ENCODE peak calls at places on chromosomes 13 and 19, in seven cellular contexts. Z is neural progenitor cell, D is uterus, R is sigmoid colon, C is HAP-1, V is iPS DF 6.9, K is left lung. X is an unnamed sample. For H3K27me3, the result is how much of the 10 kb centered on the place peaks cover.

GRCh38 chr19:56973713-56974553 is 133.4 kb upstream of the PEG3 start:
- DNase-seq in K (no peak), R (no peak), V (no peak), Z (no peak), D (no peak), C (no peak), X (peak)

GRCh38 chr13:109431217-109431616 is 355.2 kb downstream of the IRS2 start:
- DNase-seq in Z (no peak), V (no peak), C (no peak), K (no peak), R (no peak), D (no peak), X (no peak)

GRCh38 chr19:12974301-12975220 is 5.2 kb downstream of the DAND5 start:
- DNase-seq in Z (no peak), D (no peak), K (no peak), R (no peak), C (no peak), V (no peak), X (no peak)

GRCh38 chr13:105679832-105680231 is 855.6 kb downstream of the EFNB2 start:
- DNase-seq in Z (no peak), D (no peak), K (no peak), R (no peak), V (no peak), C (no peak), X (no peak)

GRCh38 chr13:60220072-60220471 is 56.3 kb upstream of the DIAPH3 start:
- DNase-seq in D (no peak), K (no peak), C (no peak), V (no peak), R (no peak), Z (no peak), X (no peak)

GRCh38 chr19:34274827-34275625 is 20.7 kb downstream of the GARRE1 start:
- DNase-seq in D (no peak), C (no peak), K (no peak), V (no peak), R (no peak), Z (no peak), X (no peak)

GRCh38 chr19:38388310-38389100 is at the start of gene SPRED3:
- DNase-seq in Z (peak), K (no peak), C (peak), V (no peak), R (no peak), D (peak), X (peak)

GRCh38 chr19:6238643-6239281 is 41.0 kb downstream of the MLLT1 start:
- DNase-seq in K (no peak), R (no peak), Z (no peak), V (no peak), D (peak), C (no peak), X (no peak)

GRCh38 chr19:31223805-31224534 is 125.3 kb downstream of the TSHZ3 start:
- DNase-seq in Z (no peak), V (no peak), C (no peak), K (no peak), R (no peak), D (no peak), X (no peak)

GRCh38 chr13:49219647-49220034 is 497 bp upstream of the MLNR start:
- DNase-seq in K (no peak), D (no peak), R (no peak), V (no peak), C (no peak), Z (no peak), X (no peak)

GRCh38 chr13:49371943-49372636 is 71.8 kb downstream of the CAB39L start:
- DNase-seq in D (no peak), Z (no peak), R (no peak), C (no peak), K (no peak), V (no peak), X (peak)

GRCh38 chr19:2607712-2608601 is 94.5 kb downstream of the GNG7 start:
- DNase-seq in D (no peak), C (no peak), Z (no peak), K (no peak), V (no peak), R (peak), X (no peak)

GRCh38 chr13:39144941-39145533 is 106.8 kb downstream of the NHLRC3 start:
- DNase-seq in C (peak), V (peak), Z (peak), K (no peak), R (peak), D (peak), X (peak)

GRCh38 chr13:91722267-91722884 is 324.0 kb downstream of the GPC5 start:
- DNase-seq in D (no peak), R (no peak), V (no peak), K (no peak), C (peak), Z (peak), X (peak)

GRCh38 chr19:3863648-3864047 is 5.2 kb downstream of the ZFR2 start:
- DNase-seq in K (no peak), R (no peak), V (no peak), C (no peak), Z (no peak), D (no peak), X (no peak)

GRCh38 chr19:3873151-3873550 is 4.3 kb upstream of the ZFR2 start:
- DNase-seq in D (no peak), C (no peak), V (no peak), Z (no peak), K (no peak), R (no peak), X (no peak)

GRCh38 chr19:3866798-3867638 is 1.8 kb downstream of the ZFR2 start:
- DNase-seq in D (no peak), V (no peak), Z (no peak), R (no peak), K (no peak), C (no peak), X (no peak)

GRCh38 chr19:3868770-3869456 is at the start of gene ZFR2:
- DNase-seq in D (no peak), Z (peak), C (peak), K (no peak), R (no peak), V (no peak), X (peak)

DNA sequence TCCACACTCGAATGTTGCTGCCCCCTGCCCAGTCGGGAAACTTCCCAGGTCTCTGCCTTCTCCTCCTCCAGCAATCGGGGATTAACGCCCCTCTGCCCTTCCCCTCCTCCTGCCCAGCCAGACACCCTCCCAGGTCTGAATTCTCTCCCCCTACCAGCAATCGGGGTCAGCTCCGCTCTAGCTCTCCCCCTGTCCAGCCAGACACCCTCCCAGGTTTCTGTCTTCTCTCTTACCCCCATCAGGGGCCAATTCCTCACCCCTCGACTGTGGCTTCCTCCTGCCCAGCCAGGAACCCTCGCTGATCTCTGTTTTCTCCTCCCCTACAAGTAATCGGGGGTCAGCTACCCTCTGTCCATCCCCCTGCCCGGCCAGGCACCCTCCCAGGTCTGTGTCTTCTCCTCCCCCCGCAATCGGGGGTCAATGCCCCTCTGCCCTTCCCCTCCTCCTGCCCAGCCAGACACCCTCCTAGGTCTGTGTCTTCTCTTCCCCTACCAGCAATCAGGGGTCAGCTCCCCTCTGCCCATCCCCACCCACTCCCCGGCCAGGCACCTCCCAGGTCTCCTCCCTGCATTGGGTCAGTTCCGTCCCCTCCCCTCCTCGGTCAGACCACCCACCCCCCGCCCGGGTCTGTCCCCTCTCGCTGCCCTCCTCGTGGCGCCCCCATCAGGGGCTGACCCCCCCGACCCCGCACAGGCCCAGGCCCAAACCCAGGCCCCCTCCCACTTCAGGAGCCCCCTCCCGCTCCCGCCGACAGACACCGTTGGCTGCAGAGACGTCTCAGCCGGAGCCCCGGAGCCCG is 668 bp downstream of the ZFR2 start:
- DNase-seq in K (no peak), Z (peak), V (no peak), C (no peak), D (no peak), R (no peak), X (no peak)
- H3K27me3 ChIP-seq in K (half or more), Z (under half), V (under half), C (under half), D (under half), R (half or more), X (under half)

GRCh38 chr19:39686739-39687138 is 17.5 kb upstream of the LGALS14 start:
- DNase-seq in V (no peak), R (no peak), K (no peak), C (no peak), D (no peak), Z (no peak), X (no peak)
- H3K27me3 ChIP-seq in V (under half), R (under half), K (under half), C (under half), D (under half), Z (under half), X (under half)

GRCh38 chr13:99894835-99895427 is 76.6 kb downstream of the ZIC5 start:
- DNase-seq in D (no peak), Z (peak), V (no peak), C (no peak), K (no peak), R (no peak), X (no peak)

GRCh38 chr13:99896712-99897440 is 74.7 kb downstream of the ZIC5 start:
- DNase-seq in D (no peak), Z (no peak), K (no peak), V (no peak), R (no peak), C (no peak), X (no peak)

GRCh38 chr13:99895999-99896695 is 75.4 kb downstream of the ZIC5 start:
- DNase-seq in V (no peak), C (no peak), R (no peak), K (no peak), D (no peak), Z (peak), X (no peak)

GRCh38 chr13:99894105-99894504 is 77.5 kb downstream of the ZIC5 start:
- DNase-seq in Z (no peak), C (no peak), D (no peak), K (no peak), R (no peak), V (no peak), X (no peak)

GRCh38 chr13:99895428-99895998 is 76.1 kb downstream of the ZIC5 start:
- DNase-seq in V (no peak), Z (peak), D (no peak), C (no peak), K (no peak), R (no peak), X (no peak)
- H3K27me3 ChIP-seq in V (under half), Z (under half), D (under half), C (under half), K (half or more), R (half or more), X (under half)

GRCh38 chr19:50558449-50558848 is 9.8 kb downstream of the LRRC4B start:
- DNase-seq in K (no peak), V (no peak), C (no peak), R (no peak), D (no peak), Z (no peak), X (no peak)
- H3K27me3 ChIP-seq in K (half or more), V (under half), C (under half), R (half or more), D (under half), Z (half or more), X (under half)

DNA sequence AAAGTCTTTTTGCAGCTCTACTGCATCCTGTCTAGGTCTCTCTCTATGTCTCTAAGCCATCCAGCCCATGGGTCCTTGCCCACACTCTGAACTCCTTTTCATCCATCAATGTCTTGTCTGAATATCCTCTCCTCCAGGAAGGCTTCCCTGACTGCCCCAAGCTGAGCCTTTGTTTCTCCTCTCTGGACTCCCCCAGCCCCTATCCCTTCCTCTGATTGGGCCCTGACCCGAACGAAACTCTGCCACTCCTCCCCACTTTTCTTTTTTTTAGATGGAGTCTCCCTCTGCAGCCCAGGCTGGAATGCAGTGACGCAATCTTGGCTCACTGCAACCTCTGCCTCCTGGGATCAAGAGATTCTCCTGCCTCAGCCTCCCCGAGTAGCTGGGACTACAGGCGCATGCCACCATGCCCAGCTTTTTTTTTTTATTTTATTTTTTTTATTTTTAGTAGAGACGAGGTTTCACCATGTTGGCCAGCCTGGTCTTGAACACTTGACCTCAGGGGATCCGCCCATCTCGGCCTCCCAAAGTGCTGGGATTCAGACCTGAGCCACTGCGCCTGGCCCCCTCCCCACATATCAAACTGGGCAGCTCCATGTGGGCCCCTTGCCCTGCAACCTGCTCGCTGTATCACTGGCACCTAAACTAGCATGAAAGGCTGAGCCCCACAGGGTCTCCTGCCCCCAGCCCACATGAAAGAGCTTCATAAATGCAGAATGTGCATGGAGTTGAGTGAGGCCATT is 870 bp upstream of the UNC13A start:
- DNase-seq in R (no peak), Z (no peak), C (no peak), K (no peak), D (no peak), V (no peak), X (no peak)
- H3K27me3 ChIP-seq in R (half or more), Z (under half), C (under half), K (half or more), D (under half), V (under half), X (under half)

DNA sequence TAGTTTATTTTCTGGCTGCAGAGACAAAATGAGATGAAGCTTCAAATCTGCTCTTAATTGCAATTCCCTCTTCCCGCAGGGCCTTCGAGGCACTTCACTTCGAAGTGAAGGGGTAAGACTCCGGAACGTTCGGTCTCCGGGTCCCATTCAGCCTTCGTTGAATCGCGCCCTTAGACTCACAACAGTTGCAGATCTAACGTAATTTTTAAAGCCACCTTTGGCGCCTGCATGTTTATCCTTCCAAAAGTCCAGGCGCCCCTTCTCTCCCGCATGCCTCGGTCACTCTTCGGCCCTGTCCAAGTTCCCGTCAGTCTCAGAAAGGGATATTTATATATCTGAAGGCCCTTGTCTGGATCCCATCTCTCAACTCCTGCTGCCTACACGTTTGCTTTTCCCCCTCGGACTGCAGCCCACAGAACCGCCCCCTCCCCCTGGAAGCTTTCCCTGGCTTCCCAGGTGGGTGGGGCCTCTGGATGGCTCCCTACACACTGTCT is 912 bp upstream of the KCTD12 start:
- DNase-seq in V (no peak), Z (peak), K (no peak), D (peak), R (no peak), C (no peak), X (no peak)
- H3K27me3 ChIP-seq in V (under half), Z (half or more), K (under half), D (under half), R (under half), C (under half), X (under half)

GRCh38 chr19:15937771-15938170 is 3.4 kb upstream of the CYP4F11 start:
- DNase-seq in C (no peak), Z (no peak), K (no peak), R (no peak), V (no peak), D (no peak), X (no peak)
- H3K27me3 ChIP-seq in C (under half), Z (under half), K (under half), R (under half), V (under half), D (under half), X (under half)

DNA sequence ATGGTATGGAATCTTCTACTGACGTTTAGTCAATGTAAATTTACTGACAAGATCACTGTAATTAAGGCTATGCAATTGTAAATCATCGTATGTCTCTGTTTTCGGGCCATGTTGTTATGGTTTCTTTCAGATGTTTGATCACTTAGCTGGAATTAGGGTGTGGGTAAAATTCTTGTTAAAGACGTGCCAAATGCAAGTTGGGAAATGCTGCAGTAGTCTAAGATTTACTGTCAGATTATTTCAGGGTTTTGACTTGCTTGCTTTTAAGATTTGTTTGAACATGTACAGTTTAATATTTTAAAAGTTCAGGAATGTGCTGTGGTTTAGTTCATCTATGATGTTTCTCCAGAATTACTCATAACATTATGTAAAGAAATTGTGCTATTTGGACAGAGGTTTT is 10.8 kb downstream of the NDFIP2 start:
- DNase-seq in Z (no peak), C (no peak), R (no peak), V (no peak), K (no peak), D (no peak), X (no peak)
- H3K27me3 ChIP-seq in Z (under half), C (under half), R (under half), V (under half), K (under half), D (under half), X (under half)